ENCODE peak calls at places on chromosomes 2 and 18, in eight cellular contexts. O is cardiac fibroblast, G is MM.1S, L is uterus, C is lung, B is transverse colon, D is epithelial cell of esophagus, N is esophagus muscularis mucosa. J is an unnamed sample.

GRCh38 chr18:32695534-32695933 is 77.3 kb downstream of the KLHL14 start:
- DNase-seq in O (no peak), D (peak), N (peak), G (no peak), L (no peak), C (no peak), B (no peak), J (no peak)

GRCh38 chr2:220096406-220096805 is 469.0 kb downstream of the SLC4A3 start:
- DNase-seq in B (no peak), G (no peak), C (no peak), L (no peak), O (no peak), D (no peak), N (no peak), J (no peak)

GRCh38 chr18:60861575-60861974 is 471.7 kb upstream of the CDH20 start:
- DNase-seq in C (no peak), N (no peak), O (no peak), D (no peak), L (no peak), B (no peak), G (no peak), J (no peak)

GRCh38 chr2:54957321-54957999 is 92.8 kb downstream of the RTN4 start:
- DNase-seq in B (no peak), L (no peak), D (no peak), G (no peak), O (no peak), N (no peak), C (no peak), J (no peak)

GRCh38 chr2:8491296-8492048 is 190.4 kb upstream of the ID2 start:
- DNase-seq in D (no peak), L (peak), B (no peak), G (no peak), O (peak), C (no peak), N (no peak), J (no peak)

GRCh38 chr2:237895544-237896506 is 36.4 kb downstream of the RAMP1 start:
- DNase-seq in L (no peak), C (no peak), D (peak), G (no peak), N (no peak), B (peak), O (peak), J (no peak)

GRCh38 chr18:61334951-61335736 is 1.9 kb downstream of the CDH20 start:
- DNase-seq in N (no peak), D (no peak), B (no peak), C (no peak), O (peak), L (no peak), G (no peak), J (no peak)

GRCh38 chr2:128308284-128308731 is 10.4 kb downstream of the HS6ST1 start:
- DNase-seq in D (no peak), L (peak), B (no peak), N (no peak), G (no peak), O (no peak), C (no peak), J (no peak)

GRCh38 chr2:6524678-6525367 is 340.9 kb downstream of the CMPK2 start:
- DNase-seq in N (no peak), O (no peak), D (no peak), C (no peak), B (no peak), L (no peak), G (no peak), J (peak)

GRCh38 chr2:96156926-96157648 is 11.8 kb upstream of the DUSP2 start:
- DNase-seq in C (no peak), N (no peak), L (peak), G (no peak), B (no peak), O (no peak), D (no peak), J (no peak)

GRCh38 chr2:213065583-213066444 is 85.6 kb downstream of the IKZF2 start:
- DNase-seq in N (no peak), O (peak), C (peak), D (peak), L (no peak), G (no peak), B (peak), J (no peak)

GRCh38 chr2:134863446-134863845 is 25.0 kb downstream of the ACMSD start:
- DNase-seq in O (no peak), C (no peak), B (no peak), N (no peak), D (no peak), G (no peak), L (no peak), J (no peak)

GRCh38 chr2:143229411-143229810 is 100.2 kb downstream of the ARHGAP15 start:
- DNase-seq in D (no peak), C (no peak), O (no peak), L (no peak), G (no peak), N (no peak), B (no peak), J (no peak)

GRCh38 chr2:137992039-137992646 is 27.9 kb downstream of the HNMT start:
- DNase-seq in G (no peak), O (no peak), B (no peak), C (no peak), N (no peak), D (no peak), L (no peak), J (no peak)

GRCh38 chr2:2234398-2234797 is 96.7 kb downstream of the MYT1L start:
- DNase-seq in O (no peak), G (no peak), C (no peak), D (no peak), B (no peak), L (no peak), N (no peak), J (no peak)

GRCh38 chr18:79680891-79681339 is 1.3 kb downstream of the CTDP1 start:
- DNase-seq in B (peak), C (no peak), G (no peak), L (no peak), D (no peak), O (no peak), N (no peak), J (no peak)

GRCh38 chr18:79677840-79678239 is 1.8 kb upstream of the CTDP1 start:
- DNase-seq in C (no peak), L (no peak), G (no peak), O (no peak), N (no peak), D (no peak), B (no peak), J (no peak)

GRCh38 chr18:79678665-79679551 is 695 bp upstream of the CTDP1 start:
- DNase-seq in G (peak), B (peak), C (peak), N (peak), D (peak), L (peak), O (peak), J (peak)

GRCh38 chr18:79680100-79680879 is 687 bp downstream of the CTDP1 start:
- DNase-seq in C (no peak), L (no peak), B (peak), G (peak), O (peak), D (peak), N (no peak), J (no peak)

GRCh38 chr18:79679552-79680099 is at the start of gene CTDP1:
- DNase-seq in N (peak), C (peak), G (peak), D (peak), O (peak), B (peak), L (peak), J (peak)
- TF ChIP-seq CTCF in N (no peak), C (no peak), G (no peak), D (no peak), O (no peak), B (peak), L (no peak), J (no peak)

DNA sequence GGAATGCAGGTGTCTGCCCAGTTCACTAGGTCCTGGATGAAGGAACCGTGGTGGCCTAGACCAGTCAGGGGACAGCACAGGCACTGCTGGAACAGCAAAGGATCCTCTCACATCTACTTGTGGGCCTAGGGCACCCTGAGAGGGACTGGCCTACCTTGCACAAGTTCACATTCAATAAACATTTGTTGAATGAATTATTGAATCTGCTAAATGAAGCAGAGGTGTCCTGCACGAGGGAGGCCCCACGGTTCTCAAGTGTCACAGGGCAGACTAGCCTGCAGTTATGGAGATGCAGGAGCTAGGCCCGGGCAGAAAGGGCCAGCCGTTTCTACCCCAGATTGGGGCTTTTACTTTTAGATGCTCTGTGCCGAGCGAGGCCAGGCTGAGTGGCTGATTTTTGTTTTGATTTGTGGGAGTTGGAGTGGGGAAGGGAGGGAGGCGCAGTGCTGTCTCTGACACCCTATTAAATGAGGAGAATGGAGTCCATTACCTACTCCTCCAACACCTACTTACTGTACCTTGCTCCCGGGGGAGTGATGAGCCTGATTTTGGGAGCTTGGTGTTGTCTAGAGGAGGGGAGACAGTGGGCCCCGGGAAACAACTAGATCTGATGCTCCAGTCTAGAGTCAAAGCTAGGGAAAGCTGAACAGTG is 18.4 kb downstream of the SH2D6 start:
- DNase-seq in O (no peak), D (no peak), G (no peak), N (no peak), L (no peak), C (no peak), B (no peak), J (no peak)
- H3K4me3 ChIP-seq in O (no peak), D (no peak), G (peak), N (peak), L (peak), C (no peak), B (no peak), J (no peak)

GRCh38 chr18:905307-905947 is 756 bp downstream of the ADCYAP1 start:
- DNase-seq in D (no peak), N (no peak), B (no peak), L (no peak), O (no peak), C (no peak), G (no peak), J (no peak)

GRCh38 chr18:905948-906415 is 1.3 kb downstream of the ADCYAP1 start:
- DNase-seq in O (no peak), G (no peak), L (no peak), N (no peak), B (no peak), C (no peak), D (no peak), J (no peak)

GRCh38 chr18:903703-904102 is 968 bp upstream of the ADCYAP1 start:
- DNase-seq in B (no peak), O (peak), L (no peak), G (no peak), C (no peak), D (peak), N (no peak), J (peak)

GRCh38 chr18:902179-902718 is 2.4 kb upstream of the ADCYAP1 start:
- DNase-seq in O (peak), L (no peak), G (no peak), C (no peak), D (no peak), B (no peak), N (no peak), J (no peak)

DNA sequence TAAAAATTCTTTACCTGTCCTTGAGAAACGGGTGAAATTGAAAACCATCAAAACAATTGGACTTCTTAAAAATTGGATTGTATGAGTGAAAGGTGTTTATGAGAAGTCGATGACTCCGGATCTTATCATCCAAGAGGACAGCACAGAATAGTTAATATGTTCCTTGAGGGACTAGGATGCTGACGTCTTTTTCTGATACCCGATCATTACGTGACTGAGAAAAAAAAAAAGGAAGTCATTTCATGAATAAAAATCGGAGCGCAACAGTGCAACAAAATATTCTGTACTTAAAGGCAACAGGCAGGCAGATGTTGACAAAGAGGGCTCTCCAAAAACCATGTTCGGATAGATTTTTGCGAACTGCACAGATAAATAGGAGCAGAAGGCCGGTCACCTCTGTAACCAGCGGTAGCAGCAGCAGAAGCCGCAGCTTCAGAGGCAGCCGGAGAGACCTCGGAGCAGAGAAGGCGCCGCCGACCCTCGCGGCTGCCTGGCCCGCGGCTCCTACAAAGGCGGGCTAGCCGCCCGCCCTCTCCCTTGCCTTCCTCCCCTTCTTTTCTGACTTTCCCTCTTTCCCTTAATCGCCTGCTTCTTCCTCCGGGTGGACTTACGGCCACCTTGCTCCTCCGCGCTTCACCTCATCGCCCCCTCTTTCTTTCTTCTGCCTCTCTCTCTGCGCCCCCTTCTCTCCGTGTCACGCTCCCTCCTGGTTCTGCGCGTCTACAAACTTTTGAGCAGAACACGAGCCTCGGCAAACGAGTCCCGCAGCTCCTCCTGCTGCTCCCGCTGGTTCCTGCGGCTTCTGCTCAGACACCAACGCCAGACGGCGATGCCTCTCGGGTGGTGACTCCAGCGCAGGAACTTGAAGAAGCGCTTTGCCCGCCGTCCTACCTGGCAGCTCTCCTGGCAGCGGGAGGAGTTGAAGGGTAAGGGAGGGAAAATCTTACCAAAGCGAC is at the start of gene ADCYAP1:
- DNase-seq in D (peak), N (peak), L (no peak), O (peak), G (no peak), C (no peak), B (no peak), J (no peak)
- TF ChIP-seq CTCF in D (no peak), N (no peak), L (no peak), O (no peak), G (no peak), C (no peak), B (no peak), J (no peak)

GRCh38 chr2:186718895-186719294 is 25.0 kb downstream of the FAM171B start:
- DNase-seq in N (no peak), O (no peak), L (no peak), C (no peak), G (no peak), D (peak), B (no peak), J (no peak)
- H3K4me3 ChIP-seq in N (no peak), O (no peak), L (no peak), C (no peak), G (no peak), D (no peak), B (no peak), J (no peak)